ENCODE peak calls at places on chromosomes 12 and 14, in ten cellular contexts. L is T-helper 1 cell, A is G401, O is ureter, C is ovary, S is astrocyte, E is myocyte, H is T-helper 2 cell, X is fibroblast of villous mesenchyme, V is ELR. K is an unnamed sample.

GRCh38 chr14:74400328-74400727 is 25.7 kb downstream of the SYNDIG1L start:
- DNase-seq in O (no peak), C (no peak), X (peak), V (peak), H (no peak), S (no peak), E (peak), L (no peak), A (no peak), K (no peak)

GRCh38 chr14:24852312-24853060 is 197.5 kb downstream of the STXBP6 start:
- DNase-seq in E (no peak), L (no peak), V (no peak), C (no peak), X (no peak), H (no peak), O (no peak), S (no peak), A (no peak), K (no peak)

GRCh38 chr12:15777355-15778012 is 11.7 kb downstream of the EPS8 start:
- DNase-seq in E (no peak), S (no peak), C (no peak), A (no peak), O (no peak), H (no peak), X (no peak), L (no peak), V (no peak), K (no peak)

GRCh38 chr12:42587564-42588307 is 1.8 kb downstream of the PRICKLE1 start:
- DNase-seq in V (no peak), L (no peak), H (no peak), E (peak), X (no peak), A (peak), O (no peak), C (no peak), S (no peak), K (no peak)

GRCh38 chr12:12684375-12685106 is 11.4 kb downstream of the GPR19 start:
- DNase-seq in H (no peak), O (no peak), V (peak), A (peak), C (no peak), S (no peak), L (no peak), E (peak), X (peak), K (no peak)

GRCh38 chr12:123237646-123238329 is 4.6 kb downstream of the MTRFR start:
- DNase-seq in X (peak), V (peak), S (peak), H (peak), C (peak), O (peak), A (peak), E (peak), L (peak), K (peak)

GRCh38 chr12:32545413-32545970 is 133.6 kb upstream of the DNM1L start:
- DNase-seq in A (no peak), L (no peak), V (no peak), C (no peak), O (no peak), E (no peak), H (no peak), X (peak), S (no peak), K (no peak)

GRCh38 chr12:49863946-49864816 is 21.3 kb upstream of the BCDIN3D start:
- DNase-seq in E (peak), O (no peak), H (no peak), A (no peak), C (no peak), S (no peak), V (no peak), X (no peak), L (no peak), K (no peak)

GRCh38 chr12:112524676-112525425 is 106.1 kb downstream of the PTPN11 start:
- DNase-seq in O (no peak), S (peak), L (no peak), V (peak), A (no peak), C (no peak), X (no peak), H (no peak), E (peak), K (no peak)

GRCh38 chr12:52411806-52412205 is 5.7 kb upstream of the KRT82 start:
- DNase-seq in H (no peak), A (no peak), S (no peak), O (no peak), C (no peak), V (no peak), L (no peak), E (no peak), X (no peak), K (no peak)

K was measured in activated gamma-delta T cell treated with anti-CD3 and anti-CD28 coated beads, Interleukin-2, amount 50 U/mL, for 16 hours.